ENCODE peak calls at places on chromosomes 1 and 21, in four cellular contexts. One of them, this sample, is unnamed.
A peak's percentile ranks its signal among the peaks of the same experiment; 100 is the strongest.

GRCh38 chr21:29725025-29725736 is 214.6 kb downstream of the GRIK1 start:
- DNase-seq in heart left ventricle: no peak
- DNase-seq in body of pancreas: peak; percentile 46
- DNase-seq in uterus: no peak
- DNase-seq in this sample: no peak

GRCh38 chr1:206742702-206743383 is 27.7 kb upstream of the IL19 start:
- DNase-seq in heart left ventricle: no peak
- DNase-seq in uterus: no peak
- DNase-seq in body of pancreas: no peak
- DNase-seq in this sample: no peak

GRCh38 chr1:160097911-160098851 is at the start of gene IGSF8:
- DNase-seq in heart left ventricle: peak; percentile 93
- DNase-seq in uterus: peak; percentile 92
- DNase-seq in body of pancreas: peak; percentile 82
- DNase-seq in this sample: no peak

GRCh38 chr1:15153184-15153841 is at the start of gene TMEM51:
- DNase-seq in heart left ventricle: peak; percentile 74
- DNase-seq in uterus: peak; percentile 47
- DNase-seq in body of pancreas: peak; percentile 93
- DNase-seq in this sample: no peak

GRCh38 chr1:70043806-70044205 is 161.6 kb downstream of the LRRC40 start:
- DNase-seq in body of pancreas: no peak
- DNase-seq in heart left ventricle: no peak
- DNase-seq in uterus: no peak
- DNase-seq in this sample: no peak

GRCh38 chr1:21126324-21126723 is 50.4 kb downstream of the EIF4G3 start:
- DNase-seq in body of pancreas: no peak
- DNase-seq in heart left ventricle: no peak
- DNase-seq in uterus: no peak
- DNase-seq in this sample: no peak

GRCh38 chr21:17351766-17352165 is 161.1 kb upstream of the CXADR start:
- DNase-seq in heart left ventricle: no peak
- DNase-seq in body of pancreas: no peak
- DNase-seq in uterus: no peak
- DNase-seq in this sample: no peak

GRCh38 chr1:71857862-71858261 is 424.5 kb downstream of the NEGR1 start:
- DNase-seq in heart left ventricle: no peak
- DNase-seq in body of pancreas: no peak
- DNase-seq in uterus: no peak
- DNase-seq in this sample: no peak

GRCh38 chr1:216250861-216251260 is 172.4 kb downstream of the USH2A start:
- DNase-seq in uterus: no peak
- DNase-seq in heart left ventricle: no peak
- DNase-seq in body of pancreas: no peak
- DNase-seq in this sample: no peak

GRCh38 chr21:17854771-17855170 is 35.6 kb upstream of the C21orf91 start:
- DNase-seq in heart left ventricle: no peak
- DNase-seq in body of pancreas: no peak
- DNase-seq in uterus: no peak
- DNase-seq in this sample: no peak

GRCh38 chr1:226135059-226135651 is 51.4 kb downstream of the ACBD3 start:
- DNase-seq in body of pancreas: peak; percentile 93
- DNase-seq in uterus: no peak
- DNase-seq in heart left ventricle: peak; percentile 33
- DNase-seq in this sample: no peak

GRCh38 chr1:69511426-69512192 is 56.1 kb upstream of the LRRC7 start:
- DNase-seq in body of pancreas: no peak
- DNase-seq in heart left ventricle: no peak
- DNase-seq in uterus: no peak
- DNase-seq in this sample: no peak

GRCh38 chr1:208990456-208990855 is 593.1 kb upstream of the CAMK1G start:
- DNase-seq in uterus: no peak
- DNase-seq in body of pancreas: no peak
- DNase-seq in heart left ventricle: no peak
- DNase-seq in this sample: no peak

GRCh38 chr1:86430376-86430775 is 6.4 kb downstream of the CLCA2 start:
- DNase-seq in body of pancreas: no peak
- DNase-seq in heart left ventricle: no peak
- DNase-seq in uterus: no peak
- DNase-seq in this sample: no peak

GRCh38 chr1:92748138-92748537 is 36.8 kb downstream of the EVI5 start:
- DNase-seq in uterus: no peak
- DNase-seq in heart left ventricle: no peak
- DNase-seq in body of pancreas: no peak
- DNase-seq in this sample: no peak

GRCh38 chr1:227941509-227942020 is 6.2 kb downstream of the WNT9A start:
- DNase-seq in heart left ventricle: peak; percentile 12
- DNase-seq in body of pancreas: peak; percentile 50
- DNase-seq in uterus: no peak
- DNase-seq in this sample: no peak

GRCh38 chr1:52636701-52637695 is 4.0 kb downstream of the SHISAL2A start:
- DNase-seq in body of pancreas: peak; percentile 14
- DNase-seq in heart left ventricle: no peak
- DNase-seq in uterus: no peak
- DNase-seq in this sample: no peak

GRCh38 chr1:175504875-175505555 is 238.4 kb downstream of the TNR start:
- DNase-seq in heart left ventricle: peak; percentile 25
- DNase-seq in body of pancreas: peak; percentile 30
- DNase-seq in uterus: no peak
- DNase-seq in this sample: no peak

GRCh38 chr1:89609781-89610456 is 23.0 kb upstream of the LRRC8C start:
- DNase-seq in heart left ventricle: no peak
- DNase-seq in uterus: no peak
- DNase-seq in body of pancreas: no peak
- DNase-seq in this sample: no peak

GRCh38 chr1:203507227-203507626 is 13.3 kb downstream of the OPTC start:
- DNase-seq in body of pancreas: no peak
- DNase-seq in uterus: peak; percentile 85
- DNase-seq in heart left ventricle: peak; percentile 43
- DNase-seq in this sample: no peak

GRCh38 chr1:203621559-203622130 is 5.0 kb upstream of the ATP2B4 start:
- DNase-seq in uterus: no peak
- DNase-seq in heart left ventricle: no peak
- DNase-seq in body of pancreas: no peak
- DNase-seq in this sample: no peak

GRCh38 chr1:10161121-10161520 is 49.2 kb upstream of the KIF1B start:
- DNase-seq in body of pancreas: no peak
- DNase-seq in uterus: no peak
- DNase-seq in heart left ventricle: no peak
- DNase-seq in this sample: no peak

DNA sequence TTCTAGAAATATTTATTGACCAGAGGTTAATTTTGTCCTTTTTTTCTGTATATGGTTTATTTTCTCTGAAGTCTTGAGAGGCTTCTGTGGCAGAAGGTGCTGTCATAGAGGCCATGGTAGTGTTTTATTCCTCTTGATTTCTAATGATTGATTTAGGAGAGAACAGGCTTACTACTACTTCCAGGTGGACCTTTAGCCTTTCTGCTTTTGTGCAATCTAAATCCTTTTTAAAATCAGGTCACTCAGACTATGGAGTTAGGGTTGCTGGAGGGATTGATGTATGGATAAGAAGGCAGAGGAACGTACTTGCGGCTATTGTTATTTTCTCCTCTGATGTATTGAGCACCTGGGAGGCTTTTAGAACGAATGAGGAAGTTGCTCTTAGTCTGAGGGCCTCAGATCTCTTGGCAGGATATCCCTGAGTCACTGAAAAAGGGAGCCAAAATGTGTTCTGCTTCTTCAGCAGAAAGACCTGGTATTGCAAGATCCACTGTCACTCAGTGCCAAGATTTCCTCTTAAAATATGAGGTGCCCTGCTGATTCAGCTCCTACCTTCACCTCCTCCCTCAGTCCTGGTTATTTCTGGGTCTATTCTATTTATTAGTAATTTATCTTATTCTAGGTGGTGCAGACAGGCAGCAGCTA is 277.4 kb downstream of the ZNF648 start:
- DNase-seq in body of pancreas: no peak
- DNase-seq in uterus: no peak
- DNase-seq in heart left ventricle: no peak
- DNase-seq in this sample: no peak
- TF ChIP-seq POLR2A in body of pancreas: no peak
- TF ChIP-seq POLR2A in uterus: no peak
- TF ChIP-seq POLR2A in heart left ventricle: no peak
- TF ChIP-seq POLR2A in this sample: no peak

DNA sequence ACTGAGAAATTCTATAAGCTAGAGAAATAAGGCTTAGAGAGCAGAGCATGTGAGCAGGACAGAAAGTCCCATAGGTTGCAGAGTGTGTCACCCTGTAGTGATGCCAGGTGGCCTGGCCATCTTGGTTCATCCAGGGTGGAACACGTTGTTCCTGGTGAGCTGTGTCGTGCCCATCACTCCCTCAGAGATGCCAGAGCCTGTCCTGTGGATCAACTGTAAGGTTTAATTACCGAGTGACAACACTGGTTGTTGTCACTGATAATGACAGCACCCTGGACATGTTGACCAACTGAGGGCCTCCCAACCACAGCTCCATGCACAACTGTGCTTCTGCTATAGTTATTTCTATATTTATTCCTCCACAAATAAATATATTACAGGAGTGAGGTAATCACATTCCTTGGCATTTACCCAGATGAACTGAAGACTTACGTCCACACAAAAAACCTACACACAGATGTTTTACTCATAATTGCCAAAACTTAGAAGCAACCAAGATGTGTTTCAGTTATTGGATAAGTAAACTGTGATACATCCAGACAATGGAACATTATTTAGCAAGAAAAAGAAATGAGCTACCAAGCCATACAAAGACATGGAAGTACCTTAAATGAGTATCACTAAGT is 6.2 kb downstream of the C1orf198 start:
- DNase-seq in uterus: no peak
- DNase-seq in heart left ventricle: no peak
- DNase-seq in body of pancreas: no peak
- DNase-seq in this sample: no peak
- H3K4me1 ChIP-seq in uterus: no peaks in the 10 kb centered on the region
- H3K4me1 ChIP-seq in heart left ventricle: peaks cover 83% of the 10 kb centered on the region
- H3K4me1 ChIP-seq in body of pancreas: peaks cover 62% of the 10 kb centered on the region
- H3K4me1 ChIP-seq in this sample: peaks cover 80% of the 10 kb centered on the region

GRCh38 chr1:40876891-40877290 is 14.7 kb upstream of the CITED4 start:
- DNase-seq in uterus: no peak
- DNase-seq in body of pancreas: no peak
- DNase-seq in heart left ventricle: no peak
- DNase-seq in this sample: no peak
- H3K27ac ChIP-seq in uterus: peak overlapping the region; percentile 66
- H3K27ac ChIP-seq in body of pancreas: peak overlapping the region; percentile 71
- H3K27ac ChIP-seq in heart left ventricle: no peak overlapping the region
- H3K27ac ChIP-seq in this sample: peak overlapping the region; percentile 61

DNA sequence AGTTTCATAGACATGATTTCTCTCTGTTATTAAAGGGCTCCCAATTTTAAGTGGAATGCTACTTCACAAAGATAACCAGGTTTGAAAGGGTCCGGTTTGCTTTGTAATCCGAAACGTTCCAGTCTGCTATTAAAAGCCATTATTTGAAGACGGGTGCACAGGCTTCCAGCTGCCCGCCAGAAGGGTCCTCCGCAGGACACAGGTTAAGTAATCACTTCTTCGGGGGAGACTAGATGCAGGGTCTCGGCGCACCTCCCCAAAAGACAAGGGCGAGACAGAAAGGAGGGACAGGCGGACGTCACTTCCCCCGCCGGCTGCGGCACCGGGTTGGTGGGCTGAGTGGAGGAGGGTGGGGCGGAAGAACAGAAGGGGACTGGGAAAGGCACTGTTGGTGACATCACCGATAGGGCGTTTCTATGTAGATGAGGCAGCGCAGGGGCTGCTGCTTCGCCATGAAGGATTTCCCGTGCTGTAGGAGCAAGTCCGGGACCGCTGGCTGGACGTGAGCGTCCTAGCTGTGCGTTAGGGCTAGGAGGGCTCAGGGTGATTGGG is 8.9 kb downstream of the RNU1-2 start:
- DNase-seq in heart left ventricle: peak; percentile 98
- DNase-seq in body of pancreas: peak; percentile 98
- DNase-seq in uterus: peak; percentile 100
- DNase-seq in this sample: peak; percentile 100
- TF ChIP-seq POLR2A in heart left ventricle: peak; percentile 61
- TF ChIP-seq POLR2A in body of pancreas: no peak
- TF ChIP-seq POLR2A in uterus: peak; percentile 94
- TF ChIP-seq POLR2A in this sample: peak; percentile 90

GRCh38 chr21:23014021-23014420 is 2015.8 kb downstream of the NCAM2 start:
- DNase-seq in uterus: no peak
- DNase-seq in heart left ventricle: no peak
- DNase-seq in body of pancreas: no peak
- DNase-seq in this sample: no peak

GRCh38 chr21:23009360-23009759 is 2011.2 kb downstream of the NCAM2 start:
- DNase-seq in heart left ventricle: no peak
- DNase-seq in body of pancreas: no peak
- DNase-seq in uterus: no peak
- DNase-seq in this sample: no peak

GRCh38 chr21:23003951-23004350 is 2005.7 kb downstream of the NCAM2 start:
- DNase-seq in heart left ventricle: no peak
- DNase-seq in uterus: no peak
- DNase-seq in body of pancreas: no peak
- DNase-seq in this sample: no peak

DNA sequence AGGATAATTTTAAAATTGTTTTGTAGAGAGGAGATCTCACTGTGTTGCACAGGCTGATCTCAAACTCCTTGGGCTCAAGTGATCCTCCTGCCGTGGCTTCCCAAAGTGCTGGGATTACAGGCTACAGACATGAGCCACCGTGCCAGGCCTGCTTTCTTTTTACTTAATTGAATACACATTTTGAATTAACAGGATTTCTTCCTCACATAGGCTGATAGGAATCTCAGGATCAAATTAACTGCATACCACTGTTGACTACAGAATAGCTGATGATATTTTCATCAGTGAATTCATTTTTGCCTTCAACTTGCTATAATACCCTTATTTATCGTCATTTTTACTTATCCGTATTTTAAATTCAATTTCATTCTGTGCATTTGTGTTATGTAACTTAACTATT is 2010.6 kb downstream of the NCAM2 start:
- DNase-seq in heart left ventricle: no peak
- DNase-seq in body of pancreas: no peak
- DNase-seq in uterus: no peak
- DNase-seq in this sample: no peak
- H3K4me1 ChIP-seq in heart left ventricle: no peaks in the 10 kb centered on the region
- H3K4me1 ChIP-seq in body of pancreas: no peaks in the 10 kb centered on the region
- H3K4me1 ChIP-seq in uterus: no peaks in the 10 kb centered on the region
- H3K4me1 ChIP-seq in this sample: no peaks in the 10 kb centered on the region

GRCh38 chr1:168467452-168467851 is 76.3 kb downstream of the XCL2 start:
- DNase-seq in uterus: no peak
- DNase-seq in body of pancreas: no peak
- DNase-seq in heart left ventricle: no peak
- DNase-seq in this sample: no peak
- H3K27ac ChIP-seq in uterus: no peak overlapping the region
- H3K27ac ChIP-seq in body of pancreas: no peak overlapping the region
- H3K27ac ChIP-seq in heart left ventricle: no peak overlapping the region
- H3K27ac ChIP-seq in this sample: no peak overlapping the region